ENCODE peak calls at places on chromosomes 6 and 20, in eight cellular contexts. F is HepG2; U is adipocyte; X is spleen; V is effector memory CD4-positive, alpha-beta T cell; D is trophoblast cell; M is CD4-positive, alpha-beta memory T cell; I is uterus. R is an unnamed sample.
A peak's percentile ranks its signal among the peaks of the same experiment; 100 is the strongest.

GRCh38 chr20:1879934-1880333 is 15.3 kb upstream of the SIRPA start:
- DNase-seq in F (no peak), U (no peak), X (no peak), V (no peak), D (no peak), M (no peak), I (no peak), R (no peak)

GRCh38 chr6:106025655-106026054 is 60.5 kb upstream of the PRDM1 start:
- DNase-seq in F (no peak), U (peak; percentile 45), X (no peak), V (no peak), D (no peak), M (no peak), I (no peak), R (no peak)

GRCh38 chr20:1242530-1242929 is 16.7 kb downstream of the RAD21L1 start:
- DNase-seq in F (no peak), U (peak; percentile 65), X (no peak), V (no peak), D (no peak), M (no peak), I (no peak), R (no peak)

GRCh38 chr20:23153696-23154341 is 67.7 kb upstream of the CD93 start:
- DNase-seq in F (no peak), U (no peak), X (no peak), V (no peak), D (no peak), M (no peak), I (no peak), R (no peak)

GRCh38 chr6:145091102-145091826 is 644.1 kb downstream of the EPM2A start:
- DNase-seq in F (peak; percentile 53), U (peak; percentile 7), X (no peak), V (no peak), D (no peak), M (no peak), I (no peak), R (no peak)

GRCh38 chr20:25984933-25985332 is 288.3 kb upstream of the ZNF337 start:
- DNase-seq in F (no peak), U (peak; percentile 25), X (peak; percentile 75), V (no peak), D (peak; percentile 16), M (peak; percentile 43), I (peak; percentile 70), R (peak; percentile 65)

GRCh38 chr20:57983082-57983481 is 245.4 kb downstream of the ANKRD60 start:
- DNase-seq in F (no peak), U (no peak), X (no peak), V (no peak), D (no peak), M (no peak), I (no peak), R (no peak)

GRCh38 chr6:163694988-163695942 is 280.7 kb downstream of the QKI start:
- DNase-seq in F (peak; percentile 58), U (peak; percentile 69), X (no peak), V (no peak), D (no peak), M (no peak), I (no peak), R (no peak)

GRCh38 chr6:155108070-155108815 is 113.1 kb downstream of the TIAM2 start:
- DNase-seq in F (no peak), U (no peak), X (no peak), V (no peak), D (no peak), M (no peak), I (no peak), R (no peak)

GRCh38 chr20:1375515-1375914 is 17.3 kb downstream of the FKBP1A start:
- DNase-seq in F (no peak), U (peak; percentile 73), X (no peak), V (no peak), D (no peak), M (no peak), I (no peak), R (no peak)

GRCh38 chr6:75098709-75099108 is 107.1 kb downstream of the COL12A1 start:
- DNase-seq in F (peak; percentile 3), U (peak; percentile 95), X (no peak), V (no peak), D (peak; percentile 62), M (no peak), I (peak; percentile 73), R (peak; percentile 28)

GRCh38 chr20:51697119-51697826 is 70.9 kb downstream of the ATP9A start:
- DNase-seq in F (no peak), U (peak; percentile 14), X (no peak), V (no peak), D (no peak), M (no peak), I (no peak), R (no peak)

GRCh38 chr6:26553264-26553738 is 15.1 kb downstream of the HMGN4 start:
- DNase-seq in F (peak; percentile 78), U (peak; percentile 83), X (peak; percentile 85), V (peak; percentile 50), D (peak; percentile 57), M (peak; percentile 78), I (peak; percentile 76), R (no peak)

GRCh38 chr6:53728570-53729194 is 63.1 kb upstream of the KLHL31 start:
- DNase-seq in F (peak; percentile 47), U (peak; percentile 80), X (no peak), V (peak; percentile 13), D (peak; percentile 73), M (peak; percentile 55), I (peak; percentile 40), R (peak; percentile 38)

GRCh38 chr6:154414021-154414813 is 57.6 kb upstream of the IPCEF1 start:
- DNase-seq in F (peak; percentile 67), U (peak; percentile 32), X (no peak), V (no peak), D (peak; percentile 63), M (no peak), I (no peak), R (no peak)

GRCh38 chr6:137051790-137052472 is 7.2 kb upstream of the IL20RA start:
- DNase-seq in F (peak; percentile 50), U (no peak), X (no peak), V (no peak), D (no peak), M (no peak), I (no peak), R (no peak)

GRCh38 chr6:14037402-14038277 is 79.9 kb upstream of the CD83 start:
- DNase-seq in F (no peak), U (peak; percentile 73), X (no peak), V (no peak), D (no peak), M (no peak), I (peak; percentile 26), R (no peak)

GRCh38 chr6:7909323-7910276 is 988 bp downstream of the TXNDC5 start:
- DNase-seq in F (peak; percentile 64), U (peak; percentile 66), X (peak; percentile 89), V (peak; percentile 9), D (peak; percentile 30), M (no peak), I (peak; percentile 42), R (peak; percentile 75)

GRCh38 chr6:6781172-6781876 is 192.8 kb downstream of the LY86 start:
- DNase-seq in F (no peak), U (peak; percentile 45), X (no peak), V (no peak), D (no peak), M (no peak), I (peak; percentile 75), R (no peak)

GRCh38 chr20:51446656-51447055 is 95.9 kb downstream of the NFATC2 start:
- DNase-seq in F (peak; percentile 82), U (peak; percentile 79), X (peak; percentile 60), V (no peak), D (peak; percentile 87), M (no peak), I (peak; percentile 54), R (peak; percentile 25)

GRCh38 chr6:36655073-36655847 is 23.3 kb upstream of the CDKN1A start:
- DNase-seq in F (no peak), U (no peak), X (no peak), V (no peak), D (no peak), M (no peak), I (no peak), R (no peak)

GRCh38 chr6:113211185-113211584 is 646.0 kb upstream of the MARCKS start:
- DNase-seq in F (no peak), U (no peak), X (no peak), V (no peak), D (no peak), M (no peak), I (no peak), R (no peak)

GRCh38 chr20:4281258-4282055 is 266.1 kb upstream of the RNF24 start:
- DNase-seq in F (no peak), U (no peak), X (no peak), V (no peak), D (no peak), M (no peak), I (no peak), R (no peak)

GRCh38 chr20:42775866-42776265 is 413.8 kb downstream of the PTPRT start:
- DNase-seq in F (no peak), U (no peak), X (no peak), V (no peak), D (no peak), M (no peak), I (no peak), R (no peak)

GRCh38 chr6:37624606-37625574 is 72.8 kb downstream of the MDGA1 start:
- DNase-seq in F (no peak), U (peak; percentile 70), X (peak; percentile 87), V (no peak), D (no peak), M (no peak), I (peak; percentile 29), R (peak; percentile 58)

DNA sequence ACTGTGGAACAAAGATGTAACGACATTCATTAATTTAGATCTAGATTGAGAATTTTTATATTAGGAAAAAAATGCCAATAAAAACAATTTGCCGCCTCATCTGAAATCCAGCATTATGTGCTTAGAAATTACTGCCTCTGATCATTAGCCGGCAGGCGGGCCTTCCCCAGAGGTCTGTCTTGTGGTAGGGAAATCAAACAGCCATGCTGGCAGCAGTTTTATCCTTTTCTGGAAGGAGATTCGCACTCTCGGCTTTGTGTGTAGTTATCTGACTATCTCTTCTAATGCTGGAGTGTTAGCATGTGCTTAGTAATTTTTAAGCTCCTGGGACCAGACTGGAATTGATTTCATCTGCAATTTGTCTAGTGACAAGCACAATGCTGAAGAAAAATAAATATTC is 329.6 kb downstream of the PRL start:
- DNase-seq in F (no peak), U (no peak), X (no peak), V (no peak), D (no peak), M (no peak), I (no peak), R (no peak)
- H3K4me1 ChIP-seq in F (no peaks in the 10 kb centered on the region), U (no peaks in the 10 kb centered on the region), X (no peaks in the 10 kb centered on the region), V (no peaks in the 10 kb centered on the region), D (peaks cover 3% of the 10 kb centered on the region), M (no peaks in the 10 kb centered on the region), I (no peaks in the 10 kb centered on the region), R (no peaks in the 10 kb centered on the region)

GRCh38 chr6:41074692-41075436 is 2.1 kb downstream of the NFYA start:
- DNase-seq in F (peak; percentile 60), U (peak; percentile 19), X (no peak), V (no peak), D (no peak), M (no peak), I (peak; percentile 35), R (no peak)
- H3K4me1 ChIP-seq in F (peaks cover 43% of the 10 kb centered on the region), U (peaks cover 30% of the 10 kb centered on the region), X (peaks cover 33% of the 10 kb centered on the region), V (peaks cover 32% of the 10 kb centered on the region), D (peaks cover 2% of the 10 kb centered on the region), M (peaks cover 55% of the 10 kb centered on the region), I (peaks cover 4% of the 10 kb centered on the region), R (peaks cover 33% of the 10 kb centered on the region)

GRCh38 chr20:48774696-48775095 is 53.1 kb downstream of the PREX1 start:
- DNase-seq in F (no peak), U (no peak), X (peak; percentile 76), V (no peak), D (no peak), M (no peak), I (no peak), R (no peak)
- H3K4me1 ChIP-seq in F (no peaks in the 10 kb centered on the region), U (peaks cover 4% of the 10 kb centered on the region), X (peaks cover 58% of the 10 kb centered on the region), V (peaks cover 65% of the 10 kb centered on the region), D (no peaks in the 10 kb centered on the region), M (peaks cover 85% of the 10 kb centered on the region), I (no peaks in the 10 kb centered on the region), R (no peaks in the 10 kb centered on the region)

GRCh38 chr20:31837896-31838397 is 7.5 kb downstream of the FOXS1 start:
- DNase-seq in F (no peak), U (no peak), X (peak; percentile 20), V (no peak), D (no peak), M (no peak), I (no peak), R (no peak)
- H3K4me1 ChIP-seq in F (peaks cover 39% of the 10 kb centered on the region), U (peaks cover 38% of the 10 kb centered on the region), X (peaks cover 18% of the 10 kb centered on the region), V (no peaks in the 10 kb centered on the region), D (peaks cover 26% of the 10 kb centered on the region), M (peaks cover 8% of the 10 kb centered on the region), I (peaks cover 14% of the 10 kb centered on the region), R (no peaks in the 10 kb centered on the region)